ENCODE peak calls at places on chromosome 18, in five cellular contexts. E is NCI-H226; W is germinal center; Z is RCC 7860; L is activated CD4-positive, alpha-beta T cell treated with anti-CD3 and anti-CD28 coated beads, Interleukin-2, amount 50 U/mL, for 4 hours. H is an unnamed sample.
A peak's percentile ranks its signal among the peaks of the same experiment; 100 is the strongest.

GRCh38 chr18:55244520-55244919 is 285.3 kb upstream of the CCDC68 start:
- DNase-seq in E (no peak), W (no peak), Z (no peak), L (no peak), H (no peak)

GRCh38 chr18:13998571-13998970 is 83.2 kb upstream of the MC2R start:
- DNase-seq in E (no peak), W (no peak), Z (no peak), L (no peak), H (no peak)

GRCh38 chr18:51430538-51430937 is 233.1 kb upstream of the MEX3C start:
- DNase-seq in E (no peak), W (no peak), Z (no peak), L (no peak), H (peak; percentile 17)

GRCh38 chr18:9701604-9702324 is 6.3 kb upstream of the RAB31 start:
- DNase-seq in E (peak; percentile 23), W (no peak), Z (no peak), L (no peak), H (no peak)

GRCh38 chr18:8367217-8367988 is 241.8 kb upstream of the RAB12 start:
- DNase-seq in E (no peak), W (peak; percentile 28), Z (no peak), L (no peak), H (peak; percentile 12)

GRCh38 chr18:21740724-21741510 is at the start of gene MIB1:
- DNase-seq in E (peak; percentile 92), W (peak; percentile 51), Z (peak; percentile 87), L (peak; percentile 34), H (peak; percentile 97)

GRCh38 chr18:60413944-60414547 is 41.5 kb upstream of the MC4R start:
- DNase-seq in E (no peak), W (no peak), Z (no peak), L (no peak), H (peak; percentile 38)

GRCh38 chr18:75478996-75479870 is 51.7 kb upstream of the SMIM21 start:
- DNase-seq in E (no peak), W (peak; percentile 16), Z (peak; percentile 29), L (no peak), H (peak; percentile 57)

GRCh38 chr18:4758980-4759379 is 303.9 kb upstream of the DLGAP1 start:
- DNase-seq in E (no peak), W (no peak), Z (no peak), L (no peak), H (no peak)

GRCh38 chr18:43805646-43806194 is 528.4 kb upstream of the SYT4 start:
- DNase-seq in E (no peak), W (no peak), Z (no peak), L (no peak), H (peak; percentile 79)

GRCh38 chr18:73544032-73544431 is 603.6 kb downstream of the FBXO15 start:
- DNase-seq in E (no peak), W (no peak), Z (no peak), L (no peak), H (no peak)

GRCh38 chr18:11411021-11411420 is 198.4 kb upstream of the SLC35G4 start:
- DNase-seq in E (no peak), W (no peak), Z (no peak), L (no peak), H (no peak)

GRCh38 chr18:9109523-9109922 is 7.0 kb downstream of the NDUFV2 start:
- DNase-seq in E (no peak), W (no peak), Z (no peak), L (no peak), H (peak; percentile 66)

GRCh38 chr18:28689591-28689990 is 512.7 kb upstream of the CDH2 start:
- DNase-seq in E (no peak), W (no peak), Z (no peak), L (no peak), H (no peak)

GRCh38 chr18:75896865-75897264 is 469.4 kb upstream of the SMIM21 start:
- DNase-seq in E (no peak), W (no peak), Z (no peak), L (no peak), H (no peak)

GRCh38 chr18:77101410-77102245 is 31.0 kb downstream of the MBP start:
- DNase-seq in E (peak; percentile 96), W (peak; percentile 57), Z (peak; percentile 94), L (peak; percentile 28), H (peak; percentile 96)

GRCh38 chr18:59665057-59666007 is 31.9 kb downstream of the CCBE1 start:
- DNase-seq in E (no peak), W (no peak), Z (no peak), L (no peak), H (peak; percentile 67)

GRCh38 chr18:63137999-63138448 is 181.5 kb downstream of the BCL2 start:
- DNase-seq in E (no peak), W (peak; percentile 45), Z (no peak), L (no peak), H (no peak)

GRCh38 chr18:27656905-27657304 is 471.8 kb upstream of the CHST9 start:
- DNase-seq in E (no peak), W (no peak), Z (no peak), L (no peak), H (no peak)

GRCh38 chr18:63342206-63342605 is 22.6 kb upstream of the BCL2 start:
- DNase-seq in E (no peak), W (peak; percentile 43), Z (no peak), L (no peak), H (peak; percentile 48)

GRCh38 chr18:59446012-59446411 is 86.9 kb upstream of the LMAN1 start:
- DNase-seq in E (no peak), W (no peak), Z (no peak), L (no peak), H (peak; percentile 24)

GRCh38 chr18:23627325-23627724 is 35.4 kb downstream of the ANKRD29 start:
- DNase-seq in E (peak; percentile 84), W (no peak), Z (peak; percentile 86), L (no peak), H (peak; percentile 70)

GRCh38 chr18:62937065-62937464 is 221.7 kb downstream of the PHLPP1 start:
- DNase-seq in E (peak; percentile 5), W (no peak), Z (no peak), L (no peak), H (peak; percentile 47)

GRCh38 chr18:56388571-56388970 is 249.8 kb downstream of the TXNL1 start:
- DNase-seq in E (no peak), W (no peak), Z (no peak), L (no peak), H (no peak)

GRCh38 chr18:35130236-35130635 is 89.0 kb downstream of the MAPRE2 start:
- DNase-seq in E (no peak), W (no peak), Z (no peak), L (no peak), H (no peak)

GRCh38 chr18:65628390-65628789 is 122.4 kb upstream of the CDH7 start:
- DNase-seq in E (no peak), W (no peak), Z (no peak), L (no peak), H (no peak)

GRCh38 chr18:39350916-39351315 is 1785.3 kb upstream of the CELF4 start:
- DNase-seq in E (no peak), W (no peak), Z (no peak), L (no peak), H (no peak)

GRCh38 chr18:25136416-25137132 is 215.4 kb downstream of the ZNF521 start:
- DNase-seq in E (no peak), W (no peak), Z (no peak), L (no peak), H (peak; percentile 21)

GRCh38 chr18:52367962-52368745 is 28.2 kb downstream of the DCC start:
- DNase-seq in E (no peak), W (no peak), Z (no peak), L (no peak), H (no peak)

GRCh38 chr18:10182009-10182624 is 268.3 kb downstream of the VAPA start:
- DNase-seq in E (no peak), W (no peak), Z (no peak), L (no peak), H (no peak)

GRCh38 chr18:49021433-49022129 is 70.8 kb upstream of the SMAD7 start:
- DNase-seq in E (peak; percentile 62), W (peak; percentile 62), Z (no peak), L (peak; percentile 32), H (peak; percentile 26)

GRCh38 chr18:8982416-8983183 is 119.9 kb upstream of the NDUFV2 start:
- DNase-seq in E (no peak), W (peak; percentile 15), Z (peak; percentile 57), L (no peak), H (peak; percentile 70)

GRCh38 chr18:45277870-45278269 is 337.4 kb upstream of the SLC14A2 start:
- DNase-seq in E (no peak), W (no peak), Z (no peak), L (no peak), H (no peak)

GRCh38 chr18:36354989-36355388 is 57.5 kb downstream of the FHOD3 start:
- DNase-seq in E (no peak), W (no peak), Z (peak; percentile 75), L (no peak), H (no peak)

GRCh38 chr18:77108001-77108692 is 24.4 kb downstream of the MBP start:
- DNase-seq in E (no peak), W (peak; percentile 41), Z (peak; percentile 79), L (no peak), H (peak; percentile 93)

GRCh38 chr18:49031511-49032188 is 80.9 kb upstream of the SMAD7 start:
- DNase-seq in E (no peak), W (no peak), Z (no peak), L (peak; percentile 33), H (no peak)

GRCh38 chr18:12409466-12409865 is 1.7 kb downstream of the PRELID3A start:
- DNase-seq in E (no peak), W (no peak), Z (peak; percentile 19), L (no peak), H (no peak)

H was measured in mesenchymal stem cell.